ENCODE peak calls at places on chromosomes 2 and 18, in seven cellular contexts. One of them, this sample, is unnamed.

GRCh38 chr18:50151876-50152275 is 43.1 kb downstream of the MYO5B start:
- DNase-seq in uterus: no peak
- DNase-seq in GM12878: no peak
- DNase-seq in tibial nerve: no peak
- DNase-seq in brain microvascular endothelial cell: peak; percentile 3
- DNase-seq in heart right ventricle: no peak
- DNase-seq in psoas muscle: no peak
- DNase-seq in this sample: no peak

GRCh38 chr2:156778916-156779315 is 342.7 kb downstream of the GPD2 start:
- DNase-seq in uterus: no peak
- DNase-seq in GM12878: no peak
- DNase-seq in tibial nerve: no peak
- DNase-seq in brain microvascular endothelial cell: no peak
- DNase-seq in heart right ventricle: no peak
- DNase-seq in psoas muscle: no peak
- DNase-seq in this sample: no peak

GRCh38 chr2:12688156-12688555 is 28.6 kb upstream of the TRIB2 start:
- DNase-seq in uterus: no peak
- DNase-seq in GM12878: no peak
- DNase-seq in tibial nerve: no peak
- DNase-seq in brain microvascular endothelial cell: no peak
- DNase-seq in heart right ventricle: no peak
- DNase-seq in psoas muscle: no peak
- DNase-seq in this sample: no peak

GRCh38 chr2:55618025-55618648 is 715 bp upstream of the PPP4R3B start:
- DNase-seq in uterus: no peak
- DNase-seq in GM12878: no peak
- DNase-seq in tibial nerve: no peak
- DNase-seq in brain microvascular endothelial cell: peak; percentile 20
- DNase-seq in heart right ventricle: no peak
- DNase-seq in psoas muscle: no peak
- DNase-seq in this sample: no peak

GRCh38 chr2:218074031-218074430 is 5.0 kb downstream of the RUFY4 start:
- DNase-seq in uterus: no peak
- DNase-seq in GM12878: no peak
- DNase-seq in tibial nerve: no peak
- DNase-seq in brain microvascular endothelial cell: peak; percentile 7
- DNase-seq in heart right ventricle: no peak
- DNase-seq in psoas muscle: no peak
- DNase-seq in this sample: no peak

GRCh38 chr2:10432315-10433181 is 15.6 kb downstream of the ODC1 start:
- DNase-seq in uterus: no peak
- DNase-seq in GM12878: no peak
- DNase-seq in tibial nerve: no peak
- DNase-seq in brain microvascular endothelial cell: no peak
- DNase-seq in heart right ventricle: no peak
- DNase-seq in psoas muscle: no peak
- DNase-seq in this sample: no peak

GRCh38 chr2:168536925-168537466 is 80.9 kb downstream of the CERS6 start:
- DNase-seq in uterus: no peak
- DNase-seq in GM12878: no peak
- DNase-seq in tibial nerve: no peak
- DNase-seq in brain microvascular endothelial cell: no peak
- DNase-seq in heart right ventricle: no peak
- DNase-seq in psoas muscle: no peak
- DNase-seq in this sample: no peak

GRCh38 chr2:155904720-155905119 is 427.8 kb downstream of the NR4A2 start:
- DNase-seq in uterus: no peak
- DNase-seq in GM12878: no peak
- DNase-seq in tibial nerve: no peak
- DNase-seq in brain microvascular endothelial cell: no peak
- DNase-seq in heart right ventricle: no peak
- DNase-seq in psoas muscle: no peak
- DNase-seq in this sample: no peak

GRCh38 chr2:98505311-98505808 is 60.7 kb downstream of the INPP4A start:
- DNase-seq in uterus: no peak
- DNase-seq in GM12878: no peak
- DNase-seq in tibial nerve: no peak
- DNase-seq in brain microvascular endothelial cell: no peak
- DNase-seq in heart right ventricle: no peak
- DNase-seq in psoas muscle: no peak
- DNase-seq in this sample: peak; percentile 21

GRCh38 chr18:73739098-73739497 is 408.5 kb downstream of the FBXO15 start:
- DNase-seq in uterus: no peak
- DNase-seq in GM12878: no peak
- DNase-seq in tibial nerve: no peak
- DNase-seq in brain microvascular endothelial cell: no peak
- DNase-seq in heart right ventricle: no peak
- DNase-seq in psoas muscle: no peak
- DNase-seq in this sample: no peak

GRCh38 chr2:52402128-52402527 is 1365.5 kb upstream of the CHAC2 start:
- DNase-seq in uterus: no peak
- DNase-seq in GM12878: no peak
- DNase-seq in tibial nerve: no peak
- DNase-seq in brain microvascular endothelial cell: no peak
- DNase-seq in heart right ventricle: no peak
- DNase-seq in psoas muscle: no peak
- DNase-seq in this sample: no peak

GRCh38 chr18:61528961-61529360 is 195.7 kb downstream of the CDH20 start:
- DNase-seq in uterus: no peak
- DNase-seq in GM12878: no peak
- DNase-seq in tibial nerve: no peak
- DNase-seq in brain microvascular endothelial cell: no peak
- DNase-seq in heart right ventricle: no peak
- DNase-seq in psoas muscle: no peak
- DNase-seq in this sample: no peak

GRCh38 chr2:168663993-168664392 is 138.4 kb upstream of the NOSTRIN start:
- DNase-seq in uterus: no peak
- DNase-seq in GM12878: no peak
- DNase-seq in tibial nerve: no peak
- DNase-seq in brain microvascular endothelial cell: peak; percentile 12
- DNase-seq in heart right ventricle: no peak
- DNase-seq in psoas muscle: no peak
- DNase-seq in this sample: no peak

GRCh38 chr18:76801567-76802505 is 20.5 kb upstream of the ZNF236 start:
- DNase-seq in uterus: peak; percentile 67
- DNase-seq in GM12878: no peak
- DNase-seq in tibial nerve: peak; percentile 21
- DNase-seq in brain microvascular endothelial cell: no peak
- DNase-seq in heart right ventricle: peak; percentile 69
- DNase-seq in psoas muscle: peak; percentile 64
- DNase-seq in this sample: peak; percentile 36

GRCh38 chr2:98472961-98473746 is 28.5 kb downstream of the INPP4A start:
- DNase-seq in uterus: no peak
- DNase-seq in GM12878: no peak
- DNase-seq in tibial nerve: no peak
- DNase-seq in brain microvascular endothelial cell: no peak
- DNase-seq in heart right ventricle: no peak
- DNase-seq in psoas muscle: no peak
- DNase-seq in this sample: no peak

GRCh38 chr18:77059294-77059916 is 73.2 kb downstream of the MBP start:
- DNase-seq in uterus: no peak
- DNase-seq in GM12878: no peak
- DNase-seq in tibial nerve: no peak
- DNase-seq in brain microvascular endothelial cell: peak; percentile 91
- DNase-seq in heart right ventricle: no peak
- DNase-seq in psoas muscle: no peak
- DNase-seq in this sample: no peak

GRCh38 chr2:11539317-11540147 is 5.7 kb downstream of the GREB1 start:
- DNase-seq in uterus: peak; percentile 74
- DNase-seq in GM12878: no peak
- DNase-seq in tibial nerve: peak; percentile 37
- DNase-seq in brain microvascular endothelial cell: no peak
- DNase-seq in heart right ventricle: no peak
- DNase-seq in psoas muscle: no peak
- DNase-seq in this sample: no peak

GRCh38 chr2:23488584-23488983 is 103.6 kb downstream of the KLHL29 start:
- DNase-seq in uterus: no peak
- DNase-seq in GM12878: no peak
- DNase-seq in tibial nerve: no peak
- DNase-seq in brain microvascular endothelial cell: no peak
- DNase-seq in heart right ventricle: no peak
- DNase-seq in psoas muscle: no peak
- DNase-seq in this sample: no peak
- H3K27me3 ChIP-seq in uterus: no peaks in the 10 kb centered on the region
- H3K27me3 ChIP-seq in GM12878: no peaks in the 10 kb centered on the region
- H3K27me3 ChIP-seq in tibial nerve: no peaks in the 10 kb centered on the region
- H3K27me3 ChIP-seq in brain microvascular endothelial cell: no peaks in the 10 kb centered on the region
- H3K27me3 ChIP-seq in heart right ventricle: no peaks in the 10 kb centered on the region
- H3K27me3 ChIP-seq in psoas muscle: no peaks in the 10 kb centered on the region
- H3K27me3 ChIP-seq in this sample: no peaks in the 10 kb centered on the region

GRCh38 chr2:106867231-106867943 is 18.6 kb downstream of the ST6GAL2 start:
- DNase-seq in uterus: no peak
- DNase-seq in GM12878: no peak
- DNase-seq in tibial nerve: no peak
- DNase-seq in brain microvascular endothelial cell: no peak
- DNase-seq in heart right ventricle: no peak
- DNase-seq in psoas muscle: no peak
- DNase-seq in this sample: no peak

GRCh38 chr2:106869512-106870276 is 16.3 kb downstream of the ST6GAL2 start:
- DNase-seq in uterus: no peak
- DNase-seq in GM12878: no peak
- DNase-seq in tibial nerve: no peak
- DNase-seq in brain microvascular endothelial cell: no peak
- DNase-seq in heart right ventricle: no peak
- DNase-seq in psoas muscle: no peak
- DNase-seq in this sample: no peak

GRCh38 chr2:106866636-106867035 is 19.3 kb downstream of the ST6GAL2 start:
- DNase-seq in uterus: no peak
- DNase-seq in GM12878: no peak
- DNase-seq in tibial nerve: no peak
- DNase-seq in brain microvascular endothelial cell: no peak
- DNase-seq in heart right ventricle: no peak
- DNase-seq in psoas muscle: no peak
- DNase-seq in this sample: no peak

GRCh38 chr2:106864051-106864450 is 21.9 kb downstream of the ST6GAL2 start:
- DNase-seq in uterus: no peak
- DNase-seq in GM12878: no peak
- DNase-seq in tibial nerve: no peak
- DNase-seq in brain microvascular endothelial cell: no peak
- DNase-seq in heart right ventricle: no peak
- DNase-seq in psoas muscle: no peak
- DNase-seq in this sample: no peak

GRCh38 chr2:106868199-106868598 is 17.8 kb downstream of the ST6GAL2 start:
- DNase-seq in uterus: no peak
- DNase-seq in GM12878: no peak
- DNase-seq in tibial nerve: no peak
- DNase-seq in brain microvascular endothelial cell: no peak
- DNase-seq in heart right ventricle: no peak
- DNase-seq in psoas muscle: no peak
- DNase-seq in this sample: no peak
- TF ChIP-seq CTCF in uterus: no peak
- TF ChIP-seq CTCF in GM12878: peak; percentile 8
- TF ChIP-seq CTCF in tibial nerve: no peak
- TF ChIP-seq CTCF in brain microvascular endothelial cell: peak; percentile 67
- TF ChIP-seq CTCF in heart right ventricle: no peak
- TF ChIP-seq CTCF in psoas muscle: peak; percentile 16
- TF ChIP-seq CTCF in this sample: no peak

GRCh38 chr2:127347000-127347399 is 40.8 kb downstream of the MAP3K2 start:
- DNase-seq in uterus: no peak
- DNase-seq in GM12878: no peak
- DNase-seq in tibial nerve: no peak
- DNase-seq in brain microvascular endothelial cell: no peak
- DNase-seq in heart right ventricle: no peak
- DNase-seq in psoas muscle: no peak
- DNase-seq in this sample: no peak

GRCh38 chr2:127351603-127352002 is 36.2 kb downstream of the MAP3K2 start:
- DNase-seq in uterus: no peak
- DNase-seq in GM12878: no peak
- DNase-seq in tibial nerve: no peak
- DNase-seq in brain microvascular endothelial cell: no peak
- DNase-seq in heart right ventricle: no peak
- DNase-seq in psoas muscle: no peak
- DNase-seq in this sample: no peak

GRCh38 chr2:127347734-127348392 is 39.9 kb downstream of the MAP3K2 start:
- DNase-seq in uterus: no peak
- DNase-seq in GM12878: no peak
- DNase-seq in tibial nerve: no peak
- DNase-seq in brain microvascular endothelial cell: no peak
- DNase-seq in heart right ventricle: no peak
- DNase-seq in psoas muscle: no peak
- DNase-seq in this sample: no peak

GRCh38 chr2:127343277-127343676 is 44.5 kb downstream of the MAP3K2 start:
- DNase-seq in uterus: no peak
- DNase-seq in GM12878: no peak
- DNase-seq in tibial nerve: no peak
- DNase-seq in brain microvascular endothelial cell: no peak
- DNase-seq in heart right ventricle: no peak
- DNase-seq in psoas muscle: no peak
- DNase-seq in this sample: no peak

GRCh38 chr2:127348421-127349000 is 39.3 kb downstream of the MAP3K2 start:
- DNase-seq in uterus: no peak
- DNase-seq in GM12878: no peak
- DNase-seq in tibial nerve: no peak
- DNase-seq in brain microvascular endothelial cell: no peak
- DNase-seq in heart right ventricle: no peak
- DNase-seq in psoas muscle: no peak
- DNase-seq in this sample: no peak
- H3K27ac ChIP-seq in uterus: no peak overlapping the region
- H3K27ac ChIP-seq in GM12878: no peak overlapping the region
- H3K27ac ChIP-seq in tibial nerve: no peak overlapping the region
- H3K27ac ChIP-seq in brain microvascular endothelial cell: no peak overlapping the region
- H3K27ac ChIP-seq in heart right ventricle: no peak overlapping the region
- H3K27ac ChIP-seq in psoas muscle: peak overlapping the region; percentile 62
- H3K27ac ChIP-seq in this sample: no peak overlapping the region

DNA sequence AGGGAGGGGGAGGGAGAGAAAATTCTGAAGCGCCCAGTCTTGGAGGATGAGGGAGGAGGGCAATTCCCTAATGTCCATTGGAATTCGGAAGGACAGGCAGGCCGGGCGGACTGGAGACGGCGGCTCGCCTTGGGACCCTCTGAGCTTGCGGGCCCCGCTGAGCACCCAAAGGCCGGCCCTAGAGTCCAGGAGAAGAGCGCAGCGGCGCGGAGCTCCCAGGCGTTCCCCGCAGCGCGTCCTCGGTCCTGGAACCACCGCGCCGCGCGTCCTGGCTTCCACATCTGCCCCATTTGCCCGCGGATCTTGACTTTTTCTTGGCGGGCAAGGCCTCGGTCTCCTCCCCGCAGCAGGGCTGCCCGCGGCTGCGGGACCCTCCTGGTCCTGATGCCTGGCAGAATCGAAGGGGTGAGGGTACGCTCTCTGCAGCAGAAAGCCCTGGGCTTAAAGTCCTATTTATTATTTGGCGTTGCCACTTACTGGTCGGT is 675 bp upstream of the MLPH start:
- DNase-seq in uterus: no peak
- DNase-seq in GM12878: no peak
- DNase-seq in tibial nerve: no peak
- DNase-seq in brain microvascular endothelial cell: no peak
- DNase-seq in heart right ventricle: no peak
- DNase-seq in psoas muscle: no peak
- DNase-seq in this sample: no peak
- H3K27me3 ChIP-seq in uterus: no peaks in the 10 kb centered on the region
- H3K27me3 ChIP-seq in GM12878: peaks cover 15% of the 10 kb centered on the region
- H3K27me3 ChIP-seq in tibial nerve: peaks cover 39% of the 10 kb centered on the region
- H3K27me3 ChIP-seq in brain microvascular endothelial cell: no peaks in the 10 kb centered on the region
- H3K27me3 ChIP-seq in heart right ventricle: peaks cover 23% of the 10 kb centered on the region
- H3K27me3 ChIP-seq in psoas muscle: no peaks in the 10 kb centered on the region
- H3K27me3 ChIP-seq in this sample: peaks cover 45% of the 10 kb centered on the region

This sample was measured in CD4-positive, alpha-beta T cell.